ENCODE peak calls at places on chromosomes 13 and 19, in seven cellular contexts. M is osteoblast, A is neuronal stem cell, H is tibial artery, F is heart right ventricle, T is OCI-LY7, I is BE2C. O is an unnamed sample. For H3K4me1 and H3K36me3, the result is how much of the 10 kb centered on the place peaks cover.

GRCh38 chr19:50432221-50432626 is 468 bp upstream of the MYBPC2 start:
- DNase-seq in M (peak), A (peak), H (no peak), F (no peak), T (peak), I (no peak), O (peak)

GRCh38 chr13:28528848-28529247 is 33.9 kb upstream of the FLT1 start:
- DNase-seq in M (no peak), A (no peak), H (no peak), F (no peak), T (no peak), I (no peak), O (peak)

GRCh38 chr13:28475916-28476725 is 18.8 kb downstream of the FLT1 start:
- DNase-seq in M (no peak), A (no peak), H (no peak), F (no peak), T (no peak), I (no peak), O (no peak)

GRCh38 chr13:36096411-36097184 is 34.6 kb downstream of the DCLK1 start:
- DNase-seq in M (no peak), A (no peak), H (no peak), F (no peak), T (no peak), I (no peak), O (no peak)

GRCh38 chr19:55493650-55494171 is 5.5 kb downstream of the SSC5D start:
- DNase-seq in M (peak), A (no peak), H (no peak), F (no peak), T (no peak), I (no peak), O (no peak)

GRCh38 chr13:100512422-100512821 is 76.2 kb downstream of the GGACT start:
- DNase-seq in M (peak), A (no peak), H (no peak), F (no peak), T (no peak), I (no peak), O (no peak)

GRCh38 chr19:51587264-51588191 is 16.4 kb downstream of the ZNF175 start:
- DNase-seq in M (no peak), A (no peak), H (no peak), F (no peak), T (no peak), I (no peak), O (no peak)

GRCh38 chr13:43401364-43401763 is 378.0 kb downstream of the DNAJC15 start:
- DNase-seq in M (no peak), A (no peak), H (no peak), F (no peak), T (no peak), I (no peak), O (no peak)

GRCh38 chr13:48635478-48635877 is 18.3 kb upstream of the CYSLTR2 start:
- DNase-seq in M (no peak), A (no peak), H (no peak), F (no peak), T (no peak), I (no peak), O (no peak)

GRCh38 chr19:48877900-48878218 is 5.6 kb downstream of the PPP1R15A start:
- DNase-seq in M (no peak), A (no peak), H (no peak), F (no peak), T (no peak), I (no peak), O (no peak)
- H3K4me1 ChIP-seq in M (under half), A (under half), H (under half), F (under half), T (half or more), I (under half), O (half or more)

GRCh38 chr19:18464646-18465045 is 26.7 kb upstream of the ISYNA1 start:
- DNase-seq in M (peak), A (no peak), H (peak), F (peak), T (no peak), I (no peak), O (no peak)

GRCh38 chr19:18467978-18468377 is 30.0 kb upstream of the ISYNA1 start:
- DNase-seq in M (peak), A (no peak), H (no peak), F (no peak), T (no peak), I (no peak), O (no peak)

GRCh38 chr19:18466354-18466753 is 28.4 kb upstream of the ISYNA1 start:
- DNase-seq in M (peak), A (no peak), H (no peak), F (no peak), T (no peak), I (no peak), O (no peak)

GRCh38 chr19:18465964-18466339 is 28.0 kb upstream of the ISYNA1 start:
- DNase-seq in M (no peak), A (no peak), H (no peak), F (no peak), T (no peak), I (no peak), O (no peak)

GRCh38 chr19:18465214-18465963 is 27.5 kb upstream of the ISYNA1 start:
- DNase-seq in M (peak), A (no peak), H (no peak), F (no peak), T (no peak), I (no peak), O (no peak)
- H3K36me3 ChIP-seq in M (under half), A (under half), H (under half), F (under half), T (under half), I (under half), O (under half)

GRCh38 chr13:29576581-29576980 is 18.9 kb downstream of the SLC7A1 start:
- DNase-seq in M (no peak), A (no peak), H (no peak), F (no peak), T (no peak), I (no peak), O (no peak)

GRCh38 chr13:29579094-29579493 is 16.4 kb downstream of the SLC7A1 start:
- DNase-seq in M (no peak), A (no peak), H (no peak), F (no peak), T (no peak), I (no peak), O (no peak)

GRCh38 chr13:29578300-29579048 is 17.0 kb downstream of the SLC7A1 start:
- DNase-seq in M (no peak), A (no peak), H (no peak), F (no peak), T (no peak), I (no peak), O (no peak)

GRCh38 chr13:29575098-29575497 is 20.4 kb downstream of the SLC7A1 start:
- DNase-seq in M (no peak), A (no peak), H (no peak), F (no peak), T (no peak), I (no peak), O (no peak)

GRCh38 chr13:29577135-29578051 is 18.1 kb downstream of the SLC7A1 start:
- DNase-seq in M (no peak), A (no peak), H (no peak), F (no peak), T (no peak), I (no peak), O (no peak)
- H3K4me1 ChIP-seq in M (under half), A (under half), H (under half), F (under half), T (under half), I (under half), O (under half)

GRCh38 chr19:52622261-52622660 is 15.9 kb downstream of the ZNF83 start:
- DNase-seq in M (no peak), A (no peak), H (no peak), F (no peak), T (no peak), I (no peak), O (no peak)
- H3K36me3 ChIP-seq in M (under half), A (half or more), H (under half), F (under half), T (half or more), I (under half), O (under half)

GRCh38 chr19:35746087-35746462 is 624 bp downstream of the PSENEN start:
- DNase-seq in M (no peak), A (no peak), H (no peak), F (no peak), T (no peak), I (no peak), O (no peak)
- H3K4me1 ChIP-seq in M (under half), A (under half), H (under half), F (under half), T (half or more), I (under half), O (under half)

GRCh38 chr19:3656073-3656746 is 29.6 kb upstream of the CACTIN start:
- DNase-seq in M (no peak), A (no peak), H (no peak), F (no peak), T (no peak), I (no peak), O (no peak)
- H3K36me3 ChIP-seq in M (under half), A (half or more), H (half or more), F (under half), T (under half), I (under half), O (under half)

O was measured in Caco-2.